ENCODE peak calls at places on chromosomes 5 and 9, in nine cellular contexts. One of them, this sample, is unnamed.

GRCh38 chr5:178483620-178484019 is 106.6 kb downstream of the COL23A1 start:
- DNase-seq in EH: no peak
- DNase-seq in NT2/D1: no peak
- DNase-seq in GM23248: no peak
- DNase-seq in activated gamma-delta T cell treated with Interleukin-2 at 50 U/mL for 16 hours: peak; percentile 44
- DNase-seq in uterus: no peak
- DNase-seq in effector memory CD8-positive, alpha-beta T cell: peak; percentile 21
- DNase-seq in caudate nucleus: no peak
- DNase-seq in NCI-H2081: no peak
- DNase-seq in this sample: no peak

GRCh38 chr5:166499452-166500240 is 1791.8 kb upstream of the WWC1 start:
- DNase-seq in NCI-H2081: no peak
- DNase-seq in EH: no peak
- DNase-seq in NT2/D1: no peak
- DNase-seq in caudate nucleus: no peak
- DNase-seq in activated gamma-delta T cell treated with Interleukin-2 at 50 U/mL for 16 hours: no peak
- DNase-seq in GM23248: no peak
- DNase-seq in uterus: no peak
- DNase-seq in effector memory CD8-positive, alpha-beta T cell: no peak
- DNase-seq in this sample: no peak

GRCh38 chr5:107672212-107673105 is 1.7 kb upstream of the EFNA5 start:
- DNase-seq in NCI-H2081: peak; percentile 94
- DNase-seq in NT2/D1: peak; percentile 90
- DNase-seq in caudate nucleus: peak; percentile 74
- DNase-seq in activated gamma-delta T cell treated with Interleukin-2 at 50 U/mL for 16 hours: no peak
- DNase-seq in uterus: peak; percentile 32
- DNase-seq in GM23248: peak; percentile 65
- DNase-seq in effector memory CD8-positive, alpha-beta T cell: peak; percentile 21
- DNase-seq in EH: peak; percentile 57
- DNase-seq in this sample: no peak

GRCh38 chr9:137150485-137151060 is 11.6 kb downstream of the GRIN1 start:
- DNase-seq in uterus: no peak
- DNase-seq in caudate nucleus: no peak
- DNase-seq in activated gamma-delta T cell treated with Interleukin-2 at 50 U/mL for 16 hours: no peak
- DNase-seq in effector memory CD8-positive, alpha-beta T cell: no peak
- DNase-seq in GM23248: no peak
- DNase-seq in NT2/D1: peak; percentile 76
- DNase-seq in EH: peak; percentile 51
- DNase-seq in NCI-H2081: peak; percentile 79
- DNase-seq in this sample: peak; percentile 87

GRCh38 chr9:82722556-82722955 is 340.4 kb downstream of the RASEF start:
- DNase-seq in activated gamma-delta T cell treated with Interleukin-2 at 50 U/mL for 16 hours: no peak
- DNase-seq in uterus: no peak
- DNase-seq in caudate nucleus: no peak
- DNase-seq in NCI-H2081: no peak
- DNase-seq in GM23248: no peak
- DNase-seq in EH: no peak
- DNase-seq in NT2/D1: no peak
- DNase-seq in effector memory CD8-positive, alpha-beta T cell: no peak
- DNase-seq in this sample: no peak

GRCh38 chr9:93296889-93297480 is 113.0 kb downstream of the WNK2 start:
- DNase-seq in GM23248: no peak
- DNase-seq in EH: no peak
- DNase-seq in caudate nucleus: no peak
- DNase-seq in uterus: no peak
- DNase-seq in NT2/D1: no peak
- DNase-seq in activated gamma-delta T cell treated with Interleukin-2 at 50 U/mL for 16 hours: no peak
- DNase-seq in effector memory CD8-positive, alpha-beta T cell: no peak
- DNase-seq in NCI-H2081: no peak
- DNase-seq in this sample: no peak

GRCh38 chr9:22105005-22105722 is 96.1 kb upstream of the CDKN2B start:
- DNase-seq in NT2/D1: no peak
- DNase-seq in effector memory CD8-positive, alpha-beta T cell: no peak
- DNase-seq in GM23248: no peak
- DNase-seq in EH: no peak
- DNase-seq in activated gamma-delta T cell treated with Interleukin-2 at 50 U/mL for 16 hours: no peak
- DNase-seq in caudate nucleus: no peak
- DNase-seq in NCI-H2081: no peak
- DNase-seq in uterus: no peak
- DNase-seq in this sample: no peak

GRCh38 chr9:130960522-130961378 is 21.7 kb upstream of the FIBCD1 start:
- DNase-seq in NT2/D1: no peak
- DNase-seq in effector memory CD8-positive, alpha-beta T cell: no peak
- DNase-seq in NCI-H2081: no peak
- DNase-seq in uterus: no peak
- DNase-seq in GM23248: no peak
- DNase-seq in activated gamma-delta T cell treated with Interleukin-2 at 50 U/mL for 16 hours: no peak
- DNase-seq in EH: no peak
- DNase-seq in caudate nucleus: no peak
- DNase-seq in this sample: no peak

GRCh38 chr5:132069561-132069960 is 4.0 kb upstream of the CSF2 start:
- DNase-seq in NCI-H2081: no peak
- DNase-seq in effector memory CD8-positive, alpha-beta T cell: no peak
- DNase-seq in caudate nucleus: no peak
- DNase-seq in NT2/D1: no peak
- DNase-seq in activated gamma-delta T cell treated with Interleukin-2 at 50 U/mL for 16 hours: no peak
- DNase-seq in EH: no peak
- DNase-seq in uterus: no peak
- DNase-seq in GM23248: no peak
- DNase-seq in this sample: peak; percentile 58

GRCh38 chr9:5978523-5978922 is 36.9 kb downstream of the RANBP6 start:
- DNase-seq in EH: no peak
- DNase-seq in caudate nucleus: no peak
- DNase-seq in uterus: no peak
- DNase-seq in NT2/D1: no peak
- DNase-seq in activated gamma-delta T cell treated with Interleukin-2 at 50 U/mL for 16 hours: no peak
- DNase-seq in GM23248: no peak
- DNase-seq in NCI-H2081: no peak
- DNase-seq in effector memory CD8-positive, alpha-beta T cell: no peak
- DNase-seq in this sample: no peak

GRCh38 chr9:104346645-104347175 is 157.4 kb upstream of the OR13F1 start:
- DNase-seq in activated gamma-delta T cell treated with Interleukin-2 at 50 U/mL for 16 hours: no peak
- DNase-seq in caudate nucleus: no peak
- DNase-seq in NCI-H2081: no peak
- DNase-seq in EH: no peak
- DNase-seq in NT2/D1: no peak
- DNase-seq in GM23248: peak; percentile 2
- DNase-seq in effector memory CD8-positive, alpha-beta T cell: no peak
- DNase-seq in uterus: no peak
- DNase-seq in this sample: no peak

GRCh38 chr5:67163863-67164595 is 32.6 kb downstream of the CD180 start:
- DNase-seq in GM23248: no peak
- DNase-seq in NT2/D1: no peak
- DNase-seq in NCI-H2081: no peak
- DNase-seq in activated gamma-delta T cell treated with Interleukin-2 at 50 U/mL for 16 hours: no peak
- DNase-seq in effector memory CD8-positive, alpha-beta T cell: no peak
- DNase-seq in uterus: no peak
- DNase-seq in caudate nucleus: no peak
- DNase-seq in EH: no peak
- DNase-seq in this sample: no peak

GRCh38 chr9:81829201-81829882 is 98.9 kb upstream of the SPATA31D4 start:
- DNase-seq in caudate nucleus: no peak
- DNase-seq in NCI-H2081: no peak
- DNase-seq in activated gamma-delta T cell treated with Interleukin-2 at 50 U/mL for 16 hours: no peak
- DNase-seq in EH: peak; percentile 16
- DNase-seq in NT2/D1: no peak
- DNase-seq in GM23248: no peak
- DNase-seq in uterus: no peak
- DNase-seq in effector memory CD8-positive, alpha-beta T cell: no peak
- DNase-seq in this sample: no peak

GRCh38 chr9:257957-258356 is 43.3 kb downstream of the DOCK8 start:
- DNase-seq in effector memory CD8-positive, alpha-beta T cell: no peak
- DNase-seq in activated gamma-delta T cell treated with Interleukin-2 at 50 U/mL for 16 hours: no peak
- DNase-seq in NCI-H2081: no peak
- DNase-seq in GM23248: no peak
- DNase-seq in EH: no peak
- DNase-seq in uterus: no peak
- DNase-seq in caudate nucleus: no peak
- DNase-seq in NT2/D1: no peak
- DNase-seq in this sample: no peak

GRCh38 chr9:110048976-110049698 is 158.8 kb downstream of the C9orf152 start:
- DNase-seq in NT2/D1: no peak
- DNase-seq in GM23248: peak; percentile 66
- DNase-seq in NCI-H2081: no peak
- DNase-seq in effector memory CD8-positive, alpha-beta T cell: no peak
- DNase-seq in EH: peak; percentile 55
- DNase-seq in uterus: no peak
- DNase-seq in activated gamma-delta T cell treated with Interleukin-2 at 50 U/mL for 16 hours: no peak
- DNase-seq in caudate nucleus: no peak
- DNase-seq in this sample: no peak

GRCh38 chr5:179065703-179066102 is 5.5 kb downstream of the ZNF354C start:
- DNase-seq in caudate nucleus: no peak
- DNase-seq in activated gamma-delta T cell treated with Interleukin-2 at 50 U/mL for 16 hours: no peak
- DNase-seq in NT2/D1: no peak
- DNase-seq in GM23248: no peak
- DNase-seq in effector memory CD8-positive, alpha-beta T cell: no peak
- DNase-seq in EH: no peak
- DNase-seq in NCI-H2081: no peak
- DNase-seq in uterus: no peak
- DNase-seq in this sample: no peak

GRCh38 chr9:124212381-124213050 is 45.2 kb upstream of the NEK6 start:
- DNase-seq in NCI-H2081: no peak
- DNase-seq in NT2/D1: no peak
- DNase-seq in effector memory CD8-positive, alpha-beta T cell: no peak
- DNase-seq in caudate nucleus: no peak
- DNase-seq in activated gamma-delta T cell treated with Interleukin-2 at 50 U/mL for 16 hours: no peak
- DNase-seq in uterus: no peak
- DNase-seq in GM23248: peak; percentile 87
- DNase-seq in EH: peak; percentile 79
- DNase-seq in this sample: no peak

GRCh38 chr9:69120380-69121154 is 53.5 kb upstream of the TJP2 start:
- DNase-seq in effector memory CD8-positive, alpha-beta T cell: no peak
- DNase-seq in NCI-H2081: peak; percentile 69
- DNase-seq in caudate nucleus: peak; percentile 40
- DNase-seq in uterus: peak; percentile 31
- DNase-seq in activated gamma-delta T cell treated with Interleukin-2 at 50 U/mL for 16 hours: no peak
- DNase-seq in EH: no peak
- DNase-seq in GM23248: no peak
- DNase-seq in NT2/D1: peak; percentile 56
- DNase-seq in this sample: no peak

GRCh38 chr9:94937214-94937903 is 210.9 kb downstream of the AOPEP start:
- DNase-seq in caudate nucleus: no peak
- DNase-seq in activated gamma-delta T cell treated with Interleukin-2 at 50 U/mL for 16 hours: no peak
- DNase-seq in GM23248: peak; percentile 90
- DNase-seq in uterus: no peak
- DNase-seq in NT2/D1: no peak
- DNase-seq in effector memory CD8-positive, alpha-beta T cell: no peak
- DNase-seq in NCI-H2081: no peak
- DNase-seq in EH: peak; percentile 94
- DNase-seq in this sample: no peak

GRCh38 chr9:13721481-13722235 is 442.2 kb upstream of the MPDZ start:
- DNase-seq in NT2/D1: no peak
- DNase-seq in NCI-H2081: no peak
- DNase-seq in caudate nucleus: no peak
- DNase-seq in EH: no peak
- DNase-seq in GM23248: peak; percentile 59
- DNase-seq in uterus: no peak
- DNase-seq in effector memory CD8-positive, alpha-beta T cell: no peak
- DNase-seq in activated gamma-delta T cell treated with Interleukin-2 at 50 U/mL for 16 hours: no peak
- DNase-seq in this sample: no peak

GRCh38 chr9:132025766-132026165 is 53.9 kb downstream of the MED27 start:
- DNase-seq in caudate nucleus: no peak
- DNase-seq in EH: no peak
- DNase-seq in activated gamma-delta T cell treated with Interleukin-2 at 50 U/mL for 16 hours: no peak
- DNase-seq in GM23248: no peak
- DNase-seq in NCI-H2081: no peak
- DNase-seq in NT2/D1: no peak
- DNase-seq in uterus: no peak
- DNase-seq in effector memory CD8-positive, alpha-beta T cell: no peak
- DNase-seq in this sample: no peak

GRCh38 chr9:91395553-91396470 is 27.8 kb downstream of the NFIL3 start:
- DNase-seq in NT2/D1: no peak
- DNase-seq in uterus: no peak
- DNase-seq in NCI-H2081: no peak
- DNase-seq in GM23248: peak; percentile 87
- DNase-seq in caudate nucleus: no peak
- DNase-seq in effector memory CD8-positive, alpha-beta T cell: no peak
- DNase-seq in EH: peak; percentile 90
- DNase-seq in activated gamma-delta T cell treated with Interleukin-2 at 50 U/mL for 16 hours: no peak
- DNase-seq in this sample: no peak

GRCh38 chr9:36154213-36154952 is 14.8 kb upstream of the CCIN start:
- DNase-seq in EH: peak; percentile 72
- DNase-seq in uterus: peak; percentile 84
- DNase-seq in GM23248: peak; percentile 91
- DNase-seq in caudate nucleus: peak; percentile 52
- DNase-seq in NCI-H2081: peak; percentile 39
- DNase-seq in effector memory CD8-positive, alpha-beta T cell: no peak
- DNase-seq in activated gamma-delta T cell treated with Interleukin-2 at 50 U/mL for 16 hours: no peak
- DNase-seq in NT2/D1: no peak
- DNase-seq in this sample: no peak

GRCh38 chr9:127444921-127445850 is 6.0 kb downstream of the RPL12 start:
- DNase-seq in uterus: no peak
- DNase-seq in NCI-H2081: no peak
- DNase-seq in GM23248: peak; percentile 72
- DNase-seq in effector memory CD8-positive, alpha-beta T cell: no peak
- DNase-seq in activated gamma-delta T cell treated with Interleukin-2 at 50 U/mL for 16 hours: no peak
- DNase-seq in caudate nucleus: no peak
- DNase-seq in EH: peak; percentile 21
- DNase-seq in NT2/D1: no peak
- DNase-seq in this sample: no peak

GRCh38 chr9:77440057-77440456 is 208.1 kb downstream of the GNA14 start:
- DNase-seq in EH: peak; percentile 66
- DNase-seq in GM23248: peak; percentile 64
- DNase-seq in effector memory CD8-positive, alpha-beta T cell: no peak
- DNase-seq in uterus: no peak
- DNase-seq in caudate nucleus: no peak
- DNase-seq in NCI-H2081: peak; percentile 95
- DNase-seq in NT2/D1: no peak
- DNase-seq in activated gamma-delta T cell treated with Interleukin-2 at 50 U/mL for 16 hours: no peak
- DNase-seq in this sample: no peak

GRCh38 chr9:97985058-97985861 is 2.1 kb downstream of the ANP32B start:
- DNase-seq in EH: peak; percentile 22
- DNase-seq in GM23248: peak; percentile 64
- DNase-seq in NT2/D1: no peak
- DNase-seq in NCI-H2081: no peak
- DNase-seq in caudate nucleus: no peak
- DNase-seq in effector memory CD8-positive, alpha-beta T cell: no peak
- DNase-seq in activated gamma-delta T cell treated with Interleukin-2 at 50 U/mL for 16 hours: peak; percentile 51
- DNase-seq in uterus: no peak
- DNase-seq in this sample: no peak

GRCh38 chr5:35754481-35754880 is 102.2 kb upstream of the IL7R start:
- DNase-seq in NT2/D1: peak; percentile 44
- DNase-seq in uterus: no peak
- DNase-seq in effector memory CD8-positive, alpha-beta T cell: no peak
- DNase-seq in NCI-H2081: no peak
- DNase-seq in GM23248: no peak
- DNase-seq in EH: no peak
- DNase-seq in caudate nucleus: no peak
- DNase-seq in activated gamma-delta T cell treated with Interleukin-2 at 50 U/mL for 16 hours: no peak
- DNase-seq in this sample: no peak

GRCh38 chr5:32461441-32462120 is 17.0 kb upstream of the ZFR start:
- DNase-seq in GM23248: peak; percentile 43
- DNase-seq in effector memory CD8-positive, alpha-beta T cell: no peak
- DNase-seq in uterus: no peak
- DNase-seq in NT2/D1: no peak
- DNase-seq in EH: peak; percentile 73
- DNase-seq in NCI-H2081: no peak
- DNase-seq in caudate nucleus: no peak
- DNase-seq in activated gamma-delta T cell treated with Interleukin-2 at 50 U/mL for 16 hours: no peak
- DNase-seq in this sample: no peak

GRCh38 chr9:137924169-137924568 is 46.6 kb downstream of the CACNA1B start:
- DNase-seq in GM23248: no peak
- DNase-seq in activated gamma-delta T cell treated with Interleukin-2 at 50 U/mL for 16 hours: no peak
- DNase-seq in caudate nucleus: no peak
- DNase-seq in effector memory CD8-positive, alpha-beta T cell: no peak
- DNase-seq in NCI-H2081: peak; percentile 10
- DNase-seq in EH: no peak
- DNase-seq in NT2/D1: no peak
- DNase-seq in uterus: no peak
- DNase-seq in this sample: no peak

This sample was measured in natural killer cell treated with Interleukin-12 subunit alpha and Interleukin-12 subunit beta and Interleukin-15 and Interleukin-18, amount 100 ng/mL, for 72 hours.